ENCODE peak calls at places on chromosome 1, in four cellular contexts. L is foreskin fibroblast; P is NCI-H1105 treated with DMSO at 0.1 percent for 48 hours; S is activated naive CD4-positive, alpha-beta T cell. R is an unnamed sample.

GRCh38 chr1:86541859-86542258 is 5.0 kb upstream of the CLCA4 start:
- DNase-seq in L (no peak), S (no peak), P (no peak), R (no peak)

GRCh38 chr1:167934407-167935251 is 1.9 kb upstream of the DCAF6 start:
- DNase-seq in P (peak; percentile 36), S (no peak), L (peak; percentile 83), R (no peak)

GRCh38 chr1:93578911-93579825 is 102.5 kb downstream of the BCAR3 start:
- DNase-seq in S (no peak), P (no peak), L (no peak), R (no peak)

GRCh38 chr1:26021647-26022403 is at the start of gene EXTL1:
- DNase-seq in S (no peak), L (peak; percentile 70), P (no peak), R (no peak)

GRCh38 chr1:11342677-11343076 is 69.7 kb downstream of the UBIAD1 start:
- DNase-seq in P (no peak), L (no peak), S (no peak), R (no peak)

GRCh38 chr1:234748713-234749112 is 138.7 kb upstream of the IRF2BP2 start:
- DNase-seq in L (no peak), S (no peak), P (no peak), R (no peak)

GRCh38 chr1:239816090-239816812 is 275.4 kb upstream of the FMN2 start:
- DNase-seq in L (peak; percentile 30), S (no peak), P (no peak), R (no peak)

GRCh38 chr1:151837841-151838490 is 1.7 kb downstream of the C2CD4D start:
- DNase-seq in P (no peak), L (peak; percentile 59), S (no peak), R (no peak)

GRCh38 chr1:227709451-227709850 is 25.7 kb downstream of the JMJD4 start:
- DNase-seq in L (no peak), S (no peak), P (no peak), R (no peak)

GRCh38 chr1:203051841-203052324 is 25.6 kb downstream of the PPFIA4 start:
- DNase-seq in P (peak; percentile 92), L (no peak), S (no peak), R (no peak)

GRCh38 chr1:185652348-185652747 is 81.8 kb upstream of the HMCN1 start:
- DNase-seq in P (no peak), L (peak; percentile 13), S (no peak), R (no peak)

GRCh38 chr1:235129774-235130570 is 1.3 kb upstream of the TOMM20 start:
- DNase-seq in L (no peak), S (no peak), P (no peak), R (no peak)

GRCh38 chr1:167927075-167927754 is 9.3 kb upstream of the DCAF6 start:
- DNase-seq in P (no peak), S (no peak), L (no peak), R (no peak)

GRCh38 chr1:40495315-40495903 is 13.2 kb upstream of the EXO5 start:
- DNase-seq in L (no peak), S (no peak), P (no peak), R (no peak)

GRCh38 chr1:94061513-94062443 is 59.2 kb downstream of the ABCA4 start:
- DNase-seq in S (no peak), L (peak; percentile 83), P (peak; percentile 55), R (no peak)

GRCh38 chr1:41537788-41538351 is 53.4 kb upstream of the EDN2 start:
- DNase-seq in S (no peak), L (peak; percentile 92), P (peak; percentile 64), R (no peak)

GRCh38 chr1:230598745-230599144 is 43.5 kb upstream of the COG2 start:
- DNase-seq in P (no peak), S (no peak), L (no peak), R (no peak)

GRCh38 chr1:77631751-77632150 is 50.7 kb downstream of the ZZZ3 start:
- DNase-seq in L (no peak), P (no peak), S (no peak), R (no peak)

GRCh38 chr1:181469829-181470228 is 13.5 kb upstream of the CACNA1E start:
- DNase-seq in S (no peak), P (no peak), L (peak; percentile 47), R (peak; percentile 26)

GRCh38 chr1:94237291-94238226 is at the start of gene ARHGAP29:
- DNase-seq in P (peak; percentile 82), S (no peak), L (peak; percentile 93), R (no peak)

GRCh38 chr1:170290971-170291370 is 145.2 kb downstream of the NTMT2 start:
- DNase-seq in S (no peak), L (peak; percentile 49), P (no peak), R (no peak)

GRCh38 chr1:176854725-176855433 is 309.6 kb downstream of the ASTN1 start:
- DNase-seq in S (no peak), P (peak; percentile 61), L (no peak), R (no peak)

GRCh38 chr1:21931171-21932093 is 5.7 kb downstream of the HSPG2 start:
- DNase-seq in P (no peak), L (peak; percentile 94), S (no peak), R (no peak)

GRCh38 chr1:83857108-83857507 is 141.8 kb downstream of the TTLL7 start:
- DNase-seq in P (peak; percentile 60), L (peak; percentile 75), S (no peak), R (no peak)

GRCh38 chr1:55214214-55214902 is 806 bp downstream of the USP24 start:
- DNase-seq in L (peak; percentile 60), P (peak; percentile 39), S (no peak), R (peak; percentile 27)

GRCh38 chr1:212189352-212189738 is 95.9 kb upstream of the PPP2R5A start:
- DNase-seq in S (no peak), L (no peak), P (no peak), R (no peak)

GRCh38 chr1:84750110-84750509 is 59.8 kb upstream of the SSX2IP start:
- DNase-seq in P (no peak), S (no peak), L (peak; percentile 32), R (no peak)